ENCODE peak calls at places on chromosomes 7 and 10, in eight cellular contexts. One of them, this sample, is unnamed.

GRCh38 chr7:70376561-70377031 is 755.3 kb upstream of the GALNT17 start:
- DNase-seq in A549: no peak
- DNase-seq in cardiac fibroblast: no peak
- DNase-seq in stimulated activated CD4-positive, alpha-beta T cell treated with anti-CD3 and anti-CD28 coated beads, Interleukin-12 subunit alpha, Interleukin-12 subunit beta, amount 100 ng/mL, for 4 hours: no peak
- DNase-seq in pancreas: no peak
- DNase-seq in cerebellar cortex: no peak
- DNase-seq in foreskin fibroblast: no peak
- DNase-seq in SJSA1: no peak
- DNase-seq in this sample: no peak

GRCh38 chr7:49398730-49399129 is 374.7 kb upstream of the VWC2 start:
- DNase-seq in A549: no peak
- DNase-seq in cardiac fibroblast: peak
- DNase-seq in stimulated activated CD4-positive, alpha-beta T cell treated with anti-CD3 and anti-CD28 coated beads, Interleukin-12 subunit alpha, Interleukin-12 subunit beta, amount 100 ng/mL, for 4 hours: no peak
- DNase-seq in pancreas: no peak
- DNase-seq in cerebellar cortex: no peak
- DNase-seq in foreskin fibroblast: no peak
- DNase-seq in SJSA1: no peak
- DNase-seq in this sample: no peak

GRCh38 chr7:2525931-2526630 is 6.5 kb downstream of the LFNG start:
- DNase-seq in A549: no peak
- DNase-seq in cardiac fibroblast: no peak
- DNase-seq in stimulated activated CD4-positive, alpha-beta T cell treated with anti-CD3 and anti-CD28 coated beads, Interleukin-12 subunit alpha, Interleukin-12 subunit beta, amount 100 ng/mL, for 4 hours: no peak
- DNase-seq in pancreas: peak
- DNase-seq in cerebellar cortex: no peak
- DNase-seq in foreskin fibroblast: peak
- DNase-seq in SJSA1: no peak
- DNase-seq in this sample: peak

GRCh38 chr10:43254881-43255643 is 11.8 kb downstream of the RASGEF1A start:
- DNase-seq in A549: no peak
- DNase-seq in cardiac fibroblast: no peak
- DNase-seq in stimulated activated CD4-positive, alpha-beta T cell treated with anti-CD3 and anti-CD28 coated beads, Interleukin-12 subunit alpha, Interleukin-12 subunit beta, amount 100 ng/mL, for 4 hours: no peak
- DNase-seq in pancreas: peak
- DNase-seq in cerebellar cortex: no peak
- DNase-seq in foreskin fibroblast: no peak
- DNase-seq in SJSA1: no peak
- DNase-seq in this sample: no peak

GRCh38 chr7:95411036-95411435 is 14.9 kb upstream of the PON3 start:
- DNase-seq in A549: no peak
- DNase-seq in cardiac fibroblast: no peak
- DNase-seq in stimulated activated CD4-positive, alpha-beta T cell treated with anti-CD3 and anti-CD28 coated beads, Interleukin-12 subunit alpha, Interleukin-12 subunit beta, amount 100 ng/mL, for 4 hours: no peak
- DNase-seq in pancreas: no peak
- DNase-seq in cerebellar cortex: no peak
- DNase-seq in foreskin fibroblast: peak
- DNase-seq in SJSA1: no peak
- DNase-seq in this sample: no peak

GRCh38 chr7:19284136-19284535 is 138.9 kb upstream of the FERD3L start:
- DNase-seq in A549: no peak
- DNase-seq in cardiac fibroblast: peak
- DNase-seq in stimulated activated CD4-positive, alpha-beta T cell treated with anti-CD3 and anti-CD28 coated beads, Interleukin-12 subunit alpha, Interleukin-12 subunit beta, amount 100 ng/mL, for 4 hours: no peak
- DNase-seq in pancreas: no peak
- DNase-seq in cerebellar cortex: no peak
- DNase-seq in foreskin fibroblast: no peak
- DNase-seq in SJSA1: no peak
- DNase-seq in this sample: no peak

GRCh38 chr7:66734006-66734405 is 6.5 kb upstream of the RABGEF1 start:
- DNase-seq in A549: no peak
- DNase-seq in cardiac fibroblast: no peak
- DNase-seq in stimulated activated CD4-positive, alpha-beta T cell treated with anti-CD3 and anti-CD28 coated beads, Interleukin-12 subunit alpha, Interleukin-12 subunit beta, amount 100 ng/mL, for 4 hours: no peak
- DNase-seq in pancreas: no peak
- DNase-seq in cerebellar cortex: no peak
- DNase-seq in foreskin fibroblast: no peak
- DNase-seq in SJSA1: no peak
- DNase-seq in this sample: no peak

GRCh38 chr7:49001610-49002033 is 77.3 kb downstream of the CDC14C start:
- DNase-seq in A549: peak
- DNase-seq in cardiac fibroblast: peak
- DNase-seq in stimulated activated CD4-positive, alpha-beta T cell treated with anti-CD3 and anti-CD28 coated beads, Interleukin-12 subunit alpha, Interleukin-12 subunit beta, amount 100 ng/mL, for 4 hours: no peak
- DNase-seq in pancreas: no peak
- DNase-seq in cerebellar cortex: peak
- DNase-seq in foreskin fibroblast: no peak
- DNase-seq in SJSA1: no peak
- DNase-seq in this sample: peak

GRCh38 chr10:35961501-35961900 is 319.4 kb upstream of the FZD8 start:
- DNase-seq in A549: no peak
- DNase-seq in cardiac fibroblast: peak
- DNase-seq in stimulated activated CD4-positive, alpha-beta T cell treated with anti-CD3 and anti-CD28 coated beads, Interleukin-12 subunit alpha, Interleukin-12 subunit beta, amount 100 ng/mL, for 4 hours: no peak
- DNase-seq in pancreas: no peak
- DNase-seq in cerebellar cortex: no peak
- DNase-seq in foreskin fibroblast: no peak
- DNase-seq in SJSA1: peak
- DNase-seq in this sample: no peak

GRCh38 chr7:125090596-125090995 is 161.0 kb upstream of the POT1 start:
- DNase-seq in A549: no peak
- DNase-seq in cardiac fibroblast: peak
- DNase-seq in stimulated activated CD4-positive, alpha-beta T cell treated with anti-CD3 and anti-CD28 coated beads, Interleukin-12 subunit alpha, Interleukin-12 subunit beta, amount 100 ng/mL, for 4 hours: no peak
- DNase-seq in pancreas: no peak
- DNase-seq in cerebellar cortex: no peak
- DNase-seq in foreskin fibroblast: no peak
- DNase-seq in SJSA1: no peak
- DNase-seq in this sample: no peak

GRCh38 chr10:79400567-79401004 is 44.8 kb downstream of the ZCCHC24 start:
- DNase-seq in A549: peak
- DNase-seq in cardiac fibroblast: peak
- DNase-seq in stimulated activated CD4-positive, alpha-beta T cell treated with anti-CD3 and anti-CD28 coated beads, Interleukin-12 subunit alpha, Interleukin-12 subunit beta, amount 100 ng/mL, for 4 hours: peak
- DNase-seq in pancreas: no peak
- DNase-seq in cerebellar cortex: peak
- DNase-seq in foreskin fibroblast: peak
- DNase-seq in SJSA1: no peak
- DNase-seq in this sample: peak

GRCh38 chr10:71639412-71639719 is 80.2 kb downstream of the C10orf105 start:
- DNase-seq in A549: no peak
- DNase-seq in cardiac fibroblast: no peak
- DNase-seq in stimulated activated CD4-positive, alpha-beta T cell treated with anti-CD3 and anti-CD28 coated beads, Interleukin-12 subunit alpha, Interleukin-12 subunit beta, amount 100 ng/mL, for 4 hours: no peak
- DNase-seq in pancreas: no peak
- DNase-seq in cerebellar cortex: no peak
- DNase-seq in foreskin fibroblast: no peak
- DNase-seq in SJSA1: no peak
- DNase-seq in this sample: peak

GRCh38 chr7:148588168-148588890 is 2.2 kb upstream of the C7orf33 start:
- DNase-seq in A549: no peak
- DNase-seq in cardiac fibroblast: no peak
- DNase-seq in stimulated activated CD4-positive, alpha-beta T cell treated with anti-CD3 and anti-CD28 coated beads, Interleukin-12 subunit alpha, Interleukin-12 subunit beta, amount 100 ng/mL, for 4 hours: no peak
- DNase-seq in pancreas: no peak
- DNase-seq in cerebellar cortex: peak
- DNase-seq in foreskin fibroblast: no peak
- DNase-seq in SJSA1: no peak
- DNase-seq in this sample: no peak

GRCh38 chr10:78912361-78913218 is 156.2 kb upstream of the ZMIZ1 start:
- DNase-seq in A549: no peak
- DNase-seq in cardiac fibroblast: no peak
- DNase-seq in stimulated activated CD4-positive, alpha-beta T cell treated with anti-CD3 and anti-CD28 coated beads, Interleukin-12 subunit alpha, Interleukin-12 subunit beta, amount 100 ng/mL, for 4 hours: no peak
- DNase-seq in pancreas: no peak
- DNase-seq in cerebellar cortex: no peak
- DNase-seq in foreskin fibroblast: no peak
- DNase-seq in SJSA1: no peak
- DNase-seq in this sample: no peak

GRCh38 chr10:126538439-126539140 is 131.9 kb downstream of the C10orf90 start:
- DNase-seq in A549: no peak
- DNase-seq in cardiac fibroblast: no peak
- DNase-seq in stimulated activated CD4-positive, alpha-beta T cell treated with anti-CD3 and anti-CD28 coated beads, Interleukin-12 subunit alpha, Interleukin-12 subunit beta, amount 100 ng/mL, for 4 hours: no peak
- DNase-seq in pancreas: no peak
- DNase-seq in cerebellar cortex: no peak
- DNase-seq in foreskin fibroblast: no peak
- DNase-seq in SJSA1: no peak
- DNase-seq in this sample: no peak

GRCh38 chr10:93535293-93535692 is 31.2 kb upstream of the FFAR4 start:
- DNase-seq in A549: no peak
- DNase-seq in cardiac fibroblast: no peak
- DNase-seq in stimulated activated CD4-positive, alpha-beta T cell treated with anti-CD3 and anti-CD28 coated beads, Interleukin-12 subunit alpha, Interleukin-12 subunit beta, amount 100 ng/mL, for 4 hours: no peak
- DNase-seq in pancreas: no peak
- DNase-seq in cerebellar cortex: no peak
- DNase-seq in foreskin fibroblast: no peak
- DNase-seq in SJSA1: no peak
- DNase-seq in this sample: no peak

GRCh38 chr7:106824458-106824857 is 40.6 kb upstream of the PIK3CG start:
- DNase-seq in A549: no peak
- DNase-seq in cardiac fibroblast: peak
- DNase-seq in stimulated activated CD4-positive, alpha-beta T cell treated with anti-CD3 and anti-CD28 coated beads, Interleukin-12 subunit alpha, Interleukin-12 subunit beta, amount 100 ng/mL, for 4 hours: no peak
- DNase-seq in pancreas: no peak
- DNase-seq in cerebellar cortex: no peak
- DNase-seq in foreskin fibroblast: peak
- DNase-seq in SJSA1: no peak
- DNase-seq in this sample: no peak

GRCh38 chr10:117662790-117663540 is 120.4 kb downstream of the EMX2 start:
- DNase-seq in A549: no peak
- DNase-seq in cardiac fibroblast: no peak
- DNase-seq in stimulated activated CD4-positive, alpha-beta T cell treated with anti-CD3 and anti-CD28 coated beads, Interleukin-12 subunit alpha, Interleukin-12 subunit beta, amount 100 ng/mL, for 4 hours: no peak
- DNase-seq in pancreas: no peak
- DNase-seq in cerebellar cortex: no peak
- DNase-seq in foreskin fibroblast: no peak
- DNase-seq in SJSA1: no peak
- DNase-seq in this sample: no peak

GRCh38 chr10:94075521-94075920 is 81.8 kb downstream of the PLCE1 start:
- DNase-seq in A549: no peak
- DNase-seq in cardiac fibroblast: peak
- DNase-seq in stimulated activated CD4-positive, alpha-beta T cell treated with anti-CD3 and anti-CD28 coated beads, Interleukin-12 subunit alpha, Interleukin-12 subunit beta, amount 100 ng/mL, for 4 hours: no peak
- DNase-seq in pancreas: no peak
- DNase-seq in cerebellar cortex: no peak
- DNase-seq in foreskin fibroblast: no peak
- DNase-seq in SJSA1: no peak
- DNase-seq in this sample: no peak

GRCh38 chr7:29248713-29249382 is 54.3 kb downstream of the CHN2 start:
- DNase-seq in A549: no peak
- DNase-seq in cardiac fibroblast: no peak
- DNase-seq in stimulated activated CD4-positive, alpha-beta T cell treated with anti-CD3 and anti-CD28 coated beads, Interleukin-12 subunit alpha, Interleukin-12 subunit beta, amount 100 ng/mL, for 4 hours: no peak
- DNase-seq in pancreas: peak
- DNase-seq in cerebellar cortex: peak
- DNase-seq in foreskin fibroblast: no peak
- DNase-seq in SJSA1: no peak
- DNase-seq in this sample: no peak

GRCh38 chr7:66016131-66016461 is 34.1 kb upstream of the GUSB start:
- DNase-seq in A549: no peak
- DNase-seq in cardiac fibroblast: peak
- DNase-seq in stimulated activated CD4-positive, alpha-beta T cell treated with anti-CD3 and anti-CD28 coated beads, Interleukin-12 subunit alpha, Interleukin-12 subunit beta, amount 100 ng/mL, for 4 hours: no peak
- DNase-seq in pancreas: no peak
- DNase-seq in cerebellar cortex: no peak
- DNase-seq in foreskin fibroblast: peak
- DNase-seq in SJSA1: peak
- DNase-seq in this sample: no peak

GRCh38 chr7:31860925-31861324 is 173.9 kb downstream of the PPP1R17 start:
- DNase-seq in A549: no peak
- DNase-seq in cardiac fibroblast: peak
- DNase-seq in stimulated activated CD4-positive, alpha-beta T cell treated with anti-CD3 and anti-CD28 coated beads, Interleukin-12 subunit alpha, Interleukin-12 subunit beta, amount 100 ng/mL, for 4 hours: no peak
- DNase-seq in pancreas: no peak
- DNase-seq in cerebellar cortex: no peak
- DNase-seq in foreskin fibroblast: no peak
- DNase-seq in SJSA1: no peak
- DNase-seq in this sample: no peak

GRCh38 chr7:12716134-12716667 is 28.8 kb downstream of the ARL4A start:
- DNase-seq in A549: no peak
- DNase-seq in cardiac fibroblast: no peak
- DNase-seq in stimulated activated CD4-positive, alpha-beta T cell treated with anti-CD3 and anti-CD28 coated beads, Interleukin-12 subunit alpha, Interleukin-12 subunit beta, amount 100 ng/mL, for 4 hours: no peak
- DNase-seq in pancreas: no peak
- DNase-seq in cerebellar cortex: no peak
- DNase-seq in foreskin fibroblast: no peak
- DNase-seq in SJSA1: no peak
- DNase-seq in this sample: peak

GRCh38 chr10:72333111-72334012 is 21.4 kb downstream of the DNAJB12 start:
- DNase-seq in A549: no peak
- DNase-seq in cardiac fibroblast: no peak
- DNase-seq in stimulated activated CD4-positive, alpha-beta T cell treated with anti-CD3 and anti-CD28 coated beads, Interleukin-12 subunit alpha, Interleukin-12 subunit beta, amount 100 ng/mL, for 4 hours: no peak
- DNase-seq in pancreas: no peak
- DNase-seq in cerebellar cortex: no peak
- DNase-seq in foreskin fibroblast: no peak
- DNase-seq in SJSA1: no peak
- DNase-seq in this sample: peak

GRCh38 chr10:10209152-10209551 is 808.5 kb upstream of the CELF2 start:
- DNase-seq in A549: no peak
- DNase-seq in cardiac fibroblast: peak
- DNase-seq in stimulated activated CD4-positive, alpha-beta T cell treated with anti-CD3 and anti-CD28 coated beads, Interleukin-12 subunit alpha, Interleukin-12 subunit beta, amount 100 ng/mL, for 4 hours: no peak
- DNase-seq in pancreas: no peak
- DNase-seq in cerebellar cortex: peak
- DNase-seq in foreskin fibroblast: peak
- DNase-seq in SJSA1: no peak
- DNase-seq in this sample: peak

GRCh38 chr10:3525832-3526449 is 259.1 kb downstream of the KLF6 start:
- DNase-seq in A549: peak
- DNase-seq in cardiac fibroblast: peak
- DNase-seq in stimulated activated CD4-positive, alpha-beta T cell treated with anti-CD3 and anti-CD28 coated beads, Interleukin-12 subunit alpha, Interleukin-12 subunit beta, amount 100 ng/mL, for 4 hours: no peak
- DNase-seq in pancreas: no peak
- DNase-seq in cerebellar cortex: no peak
- DNase-seq in foreskin fibroblast: peak
- DNase-seq in SJSA1: peak
- DNase-seq in this sample: peak

GRCh38 chr7:91876391-91877133 is 3.9 kb downstream of the MTERF1 start:
- DNase-seq in A549: peak
- DNase-seq in cardiac fibroblast: peak
- DNase-seq in stimulated activated CD4-positive, alpha-beta T cell treated with anti-CD3 and anti-CD28 coated beads, Interleukin-12 subunit alpha, Interleukin-12 subunit beta, amount 100 ng/mL, for 4 hours: no peak
- DNase-seq in pancreas: no peak
- DNase-seq in cerebellar cortex: no peak
- DNase-seq in foreskin fibroblast: peak
- DNase-seq in SJSA1: no peak
- DNase-seq in this sample: no peak

GRCh38 chr10:20909801-20910200 is 12.7 kb upstream of the NEBL start:
- DNase-seq in A549: no peak
- DNase-seq in cardiac fibroblast: no peak
- DNase-seq in stimulated activated CD4-positive, alpha-beta T cell treated with anti-CD3 and anti-CD28 coated beads, Interleukin-12 subunit alpha, Interleukin-12 subunit beta, amount 100 ng/mL, for 4 hours: no peak
- DNase-seq in pancreas: no peak
- DNase-seq in cerebellar cortex: no peak
- DNase-seq in foreskin fibroblast: no peak
- DNase-seq in SJSA1: no peak
- DNase-seq in this sample: no peak

GRCh38 chr7:51289608-51290370 is 26.8 kb downstream of the COBL start:
- DNase-seq in A549: no peak
- DNase-seq in cardiac fibroblast: no peak
- DNase-seq in stimulated activated CD4-positive, alpha-beta T cell treated with anti-CD3 and anti-CD28 coated beads, Interleukin-12 subunit alpha, Interleukin-12 subunit beta, amount 100 ng/mL, for 4 hours: no peak
- DNase-seq in pancreas: no peak
- DNase-seq in cerebellar cortex: peak
- DNase-seq in foreskin fibroblast: no peak
- DNase-seq in SJSA1: no peak
- DNase-seq in this sample: no peak

GRCh38 chr7:52088008-52088787 is 771.6 kb upstream of the COBL start:
- DNase-seq in A549: no peak
- DNase-seq in cardiac fibroblast: no peak
- DNase-seq in stimulated activated CD4-positive, alpha-beta T cell treated with anti-CD3 and anti-CD28 coated beads, Interleukin-12 subunit alpha, Interleukin-12 subunit beta, amount 100 ng/mL, for 4 hours: no peak
- DNase-seq in pancreas: no peak
- DNase-seq in cerebellar cortex: no peak
- DNase-seq in foreskin fibroblast: no peak
- DNase-seq in SJSA1: no peak
- DNase-seq in this sample: no peak

GRCh38 chr10:2928219-2928840 is 139.0 kb upstream of the PFKP start:
- DNase-seq in A549: peak
- DNase-seq in cardiac fibroblast: peak
- DNase-seq in stimulated activated CD4-positive, alpha-beta T cell treated with anti-CD3 and anti-CD28 coated beads, Interleukin-12 subunit alpha, Interleukin-12 subunit beta, amount 100 ng/mL, for 4 hours: peak
- DNase-seq in pancreas: peak
- DNase-seq in cerebellar cortex: peak
- DNase-seq in foreskin fibroblast: peak
- DNase-seq in SJSA1: peak
- DNase-seq in this sample: peak

This sample was measured in mucosa of descending colon.